ENCODE peak calls at places on chromosomes 3 and 15, in five cellular contexts. One of them, this sample, is unnamed.

GRCh38 chr15:68045289-68046265 is 8.5 kb upstream of the PIAS1 start:
- DNase-seq in GM12878: no peak
- DNase-seq in CD4-positive, alpha-beta T cell: no peak
- DNase-seq in cardiac fibroblast: no peak
- DNase-seq in heart right ventricle: no peak
- DNase-seq in this sample: no peak

GRCh38 chr3:50515565-50516047 is 12.2 kb upstream of the CACNA2D2 start:
- DNase-seq in heart right ventricle: peak
- DNase-seq in CD4-positive, alpha-beta T cell: no peak
- DNase-seq in cardiac fibroblast: peak
- DNase-seq in GM12878: no peak
- DNase-seq in this sample: peak

GRCh38 chr15:60780147-60780546 is 301.2 kb upstream of the ICE2 start:
- DNase-seq in heart right ventricle: no peak
- DNase-seq in CD4-positive, alpha-beta T cell: no peak
- DNase-seq in GM12878: no peak
- DNase-seq in cardiac fibroblast: no peak
- DNase-seq in this sample: no peak

GRCh38 chr3:196995027-196995426 is 26.4 kb upstream of the PIGZ start:
- DNase-seq in heart right ventricle: no peak
- DNase-seq in CD4-positive, alpha-beta T cell: no peak
- DNase-seq in cardiac fibroblast: no peak
- DNase-seq in GM12878: no peak
- DNase-seq in this sample: no peak

GRCh38 chr3:11624161-11624560 is 19.6 kb downstream of the VGLL4 start:
- DNase-seq in cardiac fibroblast: peak
- DNase-seq in GM12878: no peak
- DNase-seq in CD4-positive, alpha-beta T cell: peak
- DNase-seq in heart right ventricle: no peak
- DNase-seq in this sample: peak

GRCh38 chr15:69903476-69904295 is 194.0 kb downstream of the TLE3 start:
- DNase-seq in heart right ventricle: no peak
- DNase-seq in CD4-positive, alpha-beta T cell: no peak
- DNase-seq in cardiac fibroblast: peak
- DNase-seq in GM12878: no peak
- DNase-seq in this sample: peak

GRCh38 chr3:94171954-94172353 is 109.1 kb downstream of the NSUN3 start:
- DNase-seq in heart right ventricle: no peak
- DNase-seq in GM12878: no peak
- DNase-seq in cardiac fibroblast: no peak
- DNase-seq in CD4-positive, alpha-beta T cell: no peak
- DNase-seq in this sample: no peak

GRCh38 chr3:15284121-15284889 is 48.1 kb downstream of the SH3BP5 start:
- DNase-seq in cardiac fibroblast: peak
- DNase-seq in GM12878: no peak
- DNase-seq in heart right ventricle: peak
- DNase-seq in CD4-positive, alpha-beta T cell: no peak
- DNase-seq in this sample: no peak

GRCh38 chr3:40387001-40387894 is at the start of gene ENTPD3:
- DNase-seq in GM12878: no peak
- DNase-seq in heart right ventricle: no peak
- DNase-seq in cardiac fibroblast: no peak
- DNase-seq in CD4-positive, alpha-beta T cell: peak
- DNase-seq in this sample: no peak

GRCh38 chr15:92584105-92584504 is 71.5 kb downstream of the FAM174B start:
- DNase-seq in cardiac fibroblast: no peak
- DNase-seq in GM12878: no peak
- DNase-seq in heart right ventricle: no peak
- DNase-seq in CD4-positive, alpha-beta T cell: no peak
- DNase-seq in this sample: peak

GRCh38 chr3:39144095-39144747 is 9.2 kb downstream of the CSRNP1 start:
- DNase-seq in GM12878: no peak
- DNase-seq in cardiac fibroblast: no peak
- DNase-seq in CD4-positive, alpha-beta T cell: no peak
- DNase-seq in heart right ventricle: no peak
- DNase-seq in this sample: no peak

GRCh38 chr3:72487078-72487765 is 361.0 kb downstream of the SHQ1 start:
- DNase-seq in heart right ventricle: peak
- DNase-seq in CD4-positive, alpha-beta T cell: no peak
- DNase-seq in GM12878: no peak
- DNase-seq in cardiac fibroblast: peak
- DNase-seq in this sample: peak

GRCh38 chr3:141114179-141114745 is 63.1 kb downstream of the SPSB4 start:
- DNase-seq in GM12878: no peak
- DNase-seq in cardiac fibroblast: no peak
- DNase-seq in heart right ventricle: no peak
- DNase-seq in CD4-positive, alpha-beta T cell: no peak
- DNase-seq in this sample: no peak

GRCh38 chr3:134609821-134610454 is 40.9 kb downstream of the KY start:
- DNase-seq in heart right ventricle: no peak
- DNase-seq in cardiac fibroblast: no peak
- DNase-seq in CD4-positive, alpha-beta T cell: no peak
- DNase-seq in GM12878: no peak
- DNase-seq in this sample: no peak

GRCh38 chr15:76347507-76348055 is 11.0 kb downstream of the ISL2 start:
- DNase-seq in CD4-positive, alpha-beta T cell: no peak
- DNase-seq in GM12878: no peak
- DNase-seq in cardiac fibroblast: no peak
- DNase-seq in heart right ventricle: no peak
- DNase-seq in this sample: no peak

GRCh38 chr3:106688463-106688862 is 688.8 kb upstream of the CCDC54 start:
- DNase-seq in heart right ventricle: no peak
- DNase-seq in GM12878: no peak
- DNase-seq in cardiac fibroblast: peak
- DNase-seq in CD4-positive, alpha-beta T cell: no peak
- DNase-seq in this sample: peak

GRCh38 chr3:98645039-98645438 is 51.6 kb upstream of the CPOX start:
- DNase-seq in CD4-positive, alpha-beta T cell: no peak
- DNase-seq in GM12878: no peak
- DNase-seq in cardiac fibroblast: no peak
- DNase-seq in heart right ventricle: no peak
- DNase-seq in this sample: no peak

GRCh38 chr3:9613349-9613748 is 36.0 kb upstream of the MTMR14 start:
- DNase-seq in heart right ventricle: no peak
- DNase-seq in cardiac fibroblast: no peak
- DNase-seq in GM12878: no peak
- DNase-seq in CD4-positive, alpha-beta T cell: no peak
- DNase-seq in this sample: no peak

GRCh38 chr3:10950476-10951294 is 41.9 kb upstream of the SLC6A1 start:
- DNase-seq in CD4-positive, alpha-beta T cell: no peak
- DNase-seq in GM12878: no peak
- DNase-seq in heart right ventricle: peak
- DNase-seq in cardiac fibroblast: peak
- DNase-seq in this sample: peak

GRCh38 chr3:165805834-165806561 is 31.2 kb downstream of the BCHE start:
- DNase-seq in CD4-positive, alpha-beta T cell: no peak
- DNase-seq in GM12878: no peak
- DNase-seq in cardiac fibroblast: no peak
- DNase-seq in heart right ventricle: no peak
- DNase-seq in this sample: no peak

GRCh38 chr3:64129106-64129505 is 96.2 kb downstream of the PRICKLE2 start:
- DNase-seq in heart right ventricle: no peak
- DNase-seq in cardiac fibroblast: no peak
- DNase-seq in GM12878: no peak
- DNase-seq in CD4-positive, alpha-beta T cell: no peak
- DNase-seq in this sample: no peak

GRCh38 chr3:79497447-79498111 is 270.2 kb downstream of the ROBO1 start:
- DNase-seq in heart right ventricle: no peak
- DNase-seq in CD4-positive, alpha-beta T cell: no peak
- DNase-seq in GM12878: no peak
- DNase-seq in cardiac fibroblast: peak
- DNase-seq in this sample: peak

GRCh38 chr3:15327941-15328340 is 4.4 kb downstream of the SH3BP5 start:
- DNase-seq in heart right ventricle: peak
- DNase-seq in GM12878: no peak
- DNase-seq in cardiac fibroblast: no peak
- DNase-seq in CD4-positive, alpha-beta T cell: peak
- DNase-seq in this sample: no peak

GRCh38 chr3:81465510-81465909 is 295.9 kb downstream of the GBE1 start:
- DNase-seq in cardiac fibroblast: no peak
- DNase-seq in GM12878: no peak
- DNase-seq in heart right ventricle: no peak
- DNase-seq in CD4-positive, alpha-beta T cell: no peak
- DNase-seq in this sample: no peak

GRCh38 chr3:63295356-63295755 is 17.2 kb downstream of the SYNPR start:
- DNase-seq in CD4-positive, alpha-beta T cell: no peak
- DNase-seq in GM12878: no peak
- DNase-seq in cardiac fibroblast: no peak
- DNase-seq in heart right ventricle: no peak
- DNase-seq in this sample: no peak

This sample was measured in choroid plexus epithelial cell.